ENCODE peak calls at places on chromosomes 2 and 18, in six cellular contexts. C, J, P, L, R and Y are unnamed samples.

GRCh38 chr2:98658816-98659486 is 50.6 kb downstream of the UNC50 start:
- DNase-seq in C (no peak), P (no peak), J (no peak), R (no peak), L (no peak), Y (no peak)

GRCh38 chr2:113230531-113230930 is 48.2 kb downstream of the PAX8 start:
- DNase-seq in P (no peak), L (peak), J (no peak), R (no peak), C (no peak), Y (no peak)

GRCh38 chr2:213246665-213247281 is 37.5 kb upstream of the SPAG16 start:
- DNase-seq in J (no peak), C (no peak), L (peak), P (peak), R (no peak), Y (no peak)

GRCh38 chr2:66813976-66814375 is 379.1 kb downstream of the MEIS1 start:
- DNase-seq in C (no peak), L (no peak), P (peak), R (no peak), J (no peak), Y (no peak)

GRCh38 chr2:27973592-27973991 is 83.1 kb downstream of the BABAM2 start:
- DNase-seq in P (peak), C (no peak), R (no peak), L (peak), J (no peak), Y (no peak)

GRCh38 chr2:239238381-239238780 is 162.4 kb downstream of the HDAC4 start:
- DNase-seq in C (no peak), J (no peak), P (no peak), L (no peak), R (no peak), Y (no peak)

GRCh38 chr2:131027566-131028528 is 65.4 kb downstream of the FAM168B start:
- DNase-seq in C (no peak), J (no peak), L (no peak), R (no peak), P (no peak), Y (no peak)

GRCh38 chr18:69992776-69993175 is 45.1 kb upstream of the CD226 start:
- DNase-seq in C (no peak), R (no peak), P (peak), L (no peak), J (no peak), Y (no peak)

GRCh38 chr2:98453531-98453930 is 8.9 kb downstream of the INPP4A start:
- DNase-seq in L (no peak), P (no peak), R (no peak), J (no peak), C (no peak), Y (no peak)

GRCh38 chr2:164599954-164600589 is 21.2 kb downstream of the GRB14 start:
- DNase-seq in C (no peak), R (peak), L (peak), P (peak), J (peak), Y (no peak)

GRCh38 chr2:136134126-136134525 is 16.2 kb upstream of the CXCR4 start:
- DNase-seq in P (no peak), C (no peak), J (no peak), R (no peak), L (no peak), Y (no peak)

GRCh38 chr18:24231773-24232735 is 93.2 kb downstream of the CABYR start:
- DNase-seq in R (no peak), L (peak), P (peak), C (no peak), J (peak), Y (no peak)

GRCh38 chr18:54023471-54023870 is 201.0 kb downstream of the MBD2 start:
- DNase-seq in P (peak), L (peak), C (no peak), R (no peak), J (no peak), Y (no peak)

GRCh38 chr2:216274194-216274593 is 98.1 kb downstream of the MARCHF4 start:
- DNase-seq in P (peak), J (no peak), L (no peak), C (no peak), R (no peak), Y (no peak)
- TF ChIP-seq CTCF in P (no peak), J (peak), L (no peak), C (no peak), R (no peak), Y (no peak)

GRCh38 chr18:36188912-36189311 is 1.6 kb downstream of the MOCOS start:
- DNase-seq in J (no peak), C (no peak), L (no peak), R (no peak), P (no peak), Y (no peak)
- TF ChIP-seq CTCF in J (no peak), C (no peak), L (no peak), R (no peak), P (no peak), Y (no peak)

GRCh38 chr2:49490710-49491109 is 336.4 kb upstream of the FSHR start:
- DNase-seq in R (peak), P (no peak), J (no peak), L (peak), C (peak), Y (no peak)
- TF ChIP-seq CTCF in R (peak), P (no peak), J (no peak), L (peak), C (peak), Y (peak)

GRCh38 chr2:199682001-199682400 is 169.0 kb downstream of the FTCDNL1 start:
- DNase-seq in L (no peak), C (no peak), R (no peak), J (no peak), P (no peak), Y (no peak)
- TF ChIP-seq CTCF in L (no peak), C (no peak), R (no peak), J (no peak), P (no peak), Y (no peak)

GRCh38 chr2:229578052-229578846 is 136.1 kb downstream of the DNER start:
- DNase-seq in R (no peak), C (no peak), J (no peak), L (no peak), P (no peak), Y (no peak)
- TF ChIP-seq CTCF in R (no peak), C (no peak), J (no peak), L (no peak), P (no peak), Y (no peak)

GRCh38 chr2:231929961-231930600 is 3.9 kb upstream of the NPPC start:
- DNase-seq in C (no peak), R (peak), J (no peak), P (no peak), L (peak), Y (peak)

GRCh38 chr2:231927566-231927890 is 1.3 kb upstream of the NPPC start:
- DNase-seq in R (no peak), L (no peak), C (no peak), P (no peak), J (no peak), Y (no peak)

GRCh38 chr2:231928901-231929725 is 2.9 kb upstream of the NPPC start:
- DNase-seq in P (no peak), L (no peak), J (no peak), R (no peak), C (no peak), Y (peak)

GRCh38 chr2:231926761-231927565 is 767 bp upstream of the NPPC start:
- DNase-seq in J (no peak), R (no peak), C (peak), L (peak), P (peak), Y (peak)

DNA sequence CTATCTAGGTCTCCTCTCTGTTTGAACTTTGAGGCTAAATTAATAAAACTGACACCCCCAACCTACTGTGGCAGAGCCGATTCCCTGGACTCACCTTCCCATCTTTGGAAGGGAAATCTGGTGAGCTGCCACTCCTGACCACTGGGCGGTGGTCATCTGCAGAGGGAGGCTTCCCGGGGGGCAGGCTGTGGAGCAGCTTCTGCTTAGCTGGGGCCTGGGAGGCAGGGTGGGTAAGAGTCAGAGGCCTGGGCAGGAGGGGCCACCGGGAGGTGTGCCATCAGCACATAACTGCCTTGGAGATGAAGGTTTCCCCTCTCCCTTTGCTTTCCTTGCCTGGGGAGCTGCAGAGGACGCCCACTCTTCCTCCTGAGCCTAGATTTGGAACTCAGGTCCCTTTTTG is 2.3 kb upstream of the NPPC start:
- DNase-seq in R (no peak), L (no peak), J (no peak), C (no peak), P (no peak), Y (peak)
- TF ChIP-seq CTCF in R (no peak), L (no peak), J (no peak), C (no peak), P (peak), Y (peak)

GRCh38 chr2:106058469-106059137 is 135.5 kb downstream of the UXS1 start:
- DNase-seq in C (no peak), J (no peak), L (no peak), R (no peak), P (no peak), Y (no peak)

GRCh38 chr2:106053581-106053980 is 140.5 kb downstream of the UXS1 start:
- DNase-seq in J (no peak), C (no peak), L (no peak), R (no peak), P (no peak), Y (no peak)

GRCh38 chr2:106054336-106054735 is 139.8 kb downstream of the UXS1 start:
- DNase-seq in R (no peak), L (no peak), J (no peak), C (no peak), P (no peak), Y (no peak)

GRCh38 chr2:106054880-106055655 is 139.0 kb downstream of the UXS1 start:
- DNase-seq in L (no peak), R (no peak), C (no peak), P (no peak), J (no peak), Y (no peak)

DNA sequence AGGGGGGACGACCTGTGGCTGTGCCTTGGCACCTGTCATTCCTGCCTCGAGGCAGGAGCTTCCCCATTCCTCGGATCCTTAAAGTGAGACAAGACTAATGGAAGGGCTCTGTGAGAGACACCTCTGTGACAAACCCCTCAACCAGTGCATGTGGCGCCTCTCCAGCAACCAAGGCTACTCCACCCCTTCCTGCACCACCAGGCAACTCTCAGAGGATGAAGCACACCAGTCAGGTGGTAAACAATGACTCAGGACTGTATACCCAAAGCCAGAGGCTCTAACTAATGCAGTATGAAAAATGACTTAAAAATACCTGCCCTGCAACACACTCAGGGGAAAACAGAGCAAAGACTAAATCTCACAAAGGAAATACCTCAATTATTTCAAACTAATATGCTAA is 136.9 kb downstream of the UXS1 start:
- DNase-seq in J (no peak), R (no peak), C (no peak), P (no peak), L (no peak), Y (no peak)
- TF ChIP-seq CTCF in J (no peak), R (no peak), C (no peak), P (no peak), L (no peak), Y (no peak)